ENCODE peak calls at places on chromosomes 4 and X, in nine cellular contexts. Z, F, V, H, O, C, I, T and Y are unnamed samples.

GRCh38 chr4:40492747-40493146 is 136.9 kb downstream of the RBM47 start:
- DNase-seq in Z (no peak), F (no peak), V (no peak), H (no peak), O (no peak), C (no peak), I (no peak), T (no peak), Y (no peak)

GRCh38 chr4:10054571-10055041 is 33.3 kb upstream of the SLC2A9 start:
- DNase-seq in Z (no peak), F (no peak), V (no peak), H (peak; percentile 76), O (no peak), C (no peak), I (peak; percentile 51), T (no peak), Y (no peak)

GRCh38 chr4:174120446-174121142 is 162.9 kb downstream of the FBXO8 start:
- DNase-seq in Z (peak; percentile 55), F (peak; percentile 65), V (peak; percentile 34), H (peak; percentile 84), O (peak; percentile 20), C (peak; percentile 47), I (peak; percentile 55), T (peak; percentile 86), Y (no peak)

GRCh38 chr4:138555584-138555983 is 313.4 kb upstream of the SLC7A11 start:
- DNase-seq in Z (no peak), F (peak; percentile 16), V (no peak), H (peak; percentile 26), O (no peak), C (peak; percentile 0), I (no peak), T (no peak), Y (no peak)

GRCh38 chrX:11770320-11770719 is 12.3 kb downstream of the MSL3 start:
- DNase-seq in Z (peak; percentile 39), F (peak; percentile 59), V (peak; percentile 12), H (peak; percentile 39), O (no peak), C (peak; percentile 56), I (peak; percentile 52), T (peak; percentile 86), Y (peak; percentile 33)

GRCh38 chr4:126794363-126794762 is 838.4 kb upstream of the INTU start:
- DNase-seq in Z (no peak), F (no peak), V (no peak), H (peak; percentile 41), O (no peak), C (no peak), I (peak; percentile 44), T (no peak), Y (no peak)

GRCh38 chrX:124001581-124001980 is 40.1 kb downstream of the STAG2 start:
- DNase-seq in Z (no peak), F (peak; percentile 63), V (no peak), H (no peak), O (no peak), C (no peak), I (no peak), T (no peak), Y (no peak)

GRCh38 chr4:168880087-168880675 is 129.9 kb downstream of the CBR4 start:
- DNase-seq in Z (no peak), F (peak; percentile 4), V (no peak), H (peak; percentile 42), O (no peak), C (no peak), I (no peak), T (no peak), Y (no peak)

GRCh38 chr4:147284935-147285334 is 196.0 kb upstream of the EDNRA start:
- DNase-seq in Z (no peak), F (no peak), V (no peak), H (no peak), O (no peak), C (no peak), I (no peak), T (no peak), Y (no peak)

GRCh38 chrX:119758682-119759332 is 419 bp downstream of the SOWAHD start:
- DNase-seq in Z (no peak), F (no peak), V (no peak), H (no peak), O (peak; percentile 17), C (peak; percentile 9), I (no peak), T (no peak), Y (peak; percentile 17)

GRCh38 chr4:141037441-141037840 is 95.8 kb downstream of the RNF150 start:
- DNase-seq in Z (no peak), F (no peak), V (no peak), H (no peak), O (no peak), C (no peak), I (no peak), T (no peak), Y (no peak)

GRCh38 chrX:78769933-78770332 is 22.4 kb downstream of the LPAR4 start:
- DNase-seq in Z (no peak), F (no peak), V (no peak), H (peak; percentile 83), O (no peak), C (no peak), I (no peak), T (no peak), Y (no peak)

GRCh38 chrX:65035451-65035779 is 59.2 kb upstream of the ZC4H2 start:
- DNase-seq in Z (no peak), F (peak; percentile 36), V (peak; percentile 52), H (no peak), O (peak; percentile 16), C (peak; percentile 80), I (no peak), T (peak; percentile 86), Y (no peak)